ENCODE peak calls at places on chromosomes 1 and 21, in seven cellular contexts. B is SK-N-MC; T is stomach; O is A549; J is heart left ventricle; G is CD8-positive, alpha-beta T cell; U is pancreas. W is an unnamed sample.

GRCh38 chr1:89728381-89728780 is 92.5 kb upstream of the LRRC8D start:
- DNase-seq in T (no peak), B (no peak), J (no peak), O (no peak), U (no peak), G (no peak), W (no peak)

GRCh38 chr1:88998716-88999115 is 6.3 kb upstream of the KYAT3 start:
- DNase-seq in J (no peak), U (no peak), O (peak), T (no peak), B (peak), G (no peak), W (no peak)

GRCh38 chr1:236313412-236313811 is 31.7 kb upstream of the ERO1B start:
- DNase-seq in B (no peak), T (no peak), O (no peak), U (no peak), G (no peak), J (no peak), W (no peak)

GRCh38 chr1:223102797-223103533 is 40.1 kb downstream of the TLR5 start:
- DNase-seq in B (no peak), U (peak), T (peak), G (no peak), J (no peak), O (no peak), W (no peak)

GRCh38 chr1:160567858-160568682 is 11.2 kb downstream of the CD84 start:
- DNase-seq in G (peak), T (no peak), U (no peak), O (no peak), B (no peak), J (no peak), W (no peak)

GRCh38 chr1:207866471-207867135 is 44.3 kb downstream of the CD34 start:
- DNase-seq in B (no peak), J (no peak), U (no peak), T (no peak), O (no peak), G (no peak), W (peak)

GRCh38 chr1:155329980-155330598 is 9.4 kb downstream of the RUSC1 start:
- DNase-seq in T (no peak), B (no peak), J (no peak), U (no peak), G (peak), O (no peak), W (no peak)

GRCh38 chr1:235088907-235089306 is 39.7 kb downstream of the TOMM20 start:
- DNase-seq in J (no peak), O (no peak), U (no peak), B (no peak), G (no peak), T (no peak), W (no peak)

GRCh38 chr1:169585184-169585583 is 1.1 kb downstream of the F5 start:
- DNase-seq in O (no peak), G (no peak), U (no peak), T (no peak), J (no peak), B (no peak), W (no peak)

GRCh38 chr1:196160066-196160795 is 448.0 kb downstream of the KCNT2 start:
- DNase-seq in J (no peak), U (no peak), T (no peak), B (no peak), O (no peak), G (no peak), W (no peak)

GRCh38 chr1:190168116-190168515 is 309.5 kb downstream of the BRINP3 start:
- DNase-seq in J (no peak), T (no peak), U (no peak), B (no peak), G (no peak), O (peak), W (no peak)

GRCh38 chr1:78840447-78841251 is 165.9 kb downstream of the ADGRL4 start:
- DNase-seq in T (no peak), O (no peak), B (no peak), J (peak), G (no peak), U (no peak), W (peak)

GRCh38 chr1:25568090-25568833 is 24.9 kb downstream of the LDLRAP1 start:
- DNase-seq in J (peak), T (peak), O (no peak), U (no peak), G (no peak), B (no peak), W (peak)

GRCh38 chr1:33872681-33873080 is 8.8 kb downstream of the HMGB4 start:
- DNase-seq in G (no peak), U (no peak), T (no peak), O (no peak), B (no peak), J (no peak), W (no peak)

GRCh38 chr1:151492120-151492519 is 19.1 kb upstream of the CGN start:
- DNase-seq in T (no peak), G (no peak), J (no peak), O (no peak), U (no peak), B (no peak), W (no peak)

GRCh38 chr1:201675143-201675542 is 136.2 kb downstream of the NAV1 start:
- DNase-seq in B (no peak), U (no peak), J (peak), O (no peak), T (peak), G (no peak), W (no peak)

GRCh38 chr1:101139130-101139529 is 97.7 kb upstream of the S1PR1 start:
- DNase-seq in O (no peak), T (no peak), J (no peak), G (no peak), U (no peak), B (peak), W (no peak)

GRCh38 chr1:42420911-42421585 is 34.8 kb downstream of the ZMYND12 start:
- DNase-seq in U (peak), J (no peak), G (no peak), O (no peak), T (no peak), B (peak), W (peak)

GRCh38 chr1:53992085-53992874 is 25.7 kb downstream of the LDLRAD1 start:
- DNase-seq in J (no peak), B (no peak), T (no peak), U (no peak), O (no peak), G (no peak), W (no peak)

GRCh38 chr1:240515505-240515904 is 96.5 kb downstream of the GREM2 start:
- DNase-seq in J (no peak), B (no peak), O (no peak), U (no peak), T (no peak), G (no peak), W (no peak)

GRCh38 chr1:207966521-207966920 is 55.6 kb upstream of the CD34 start:
- DNase-seq in U (no peak), O (no peak), J (no peak), T (no peak), G (no peak), B (no peak), W (no peak)

GRCh38 chr1:1274931-1275431 is 1.3 kb upstream of the UBE2J2 start:
- DNase-seq in J (peak), T (no peak), G (no peak), U (no peak), O (no peak), B (no peak), W (no peak)
- H3K27ac ChIP-seq in J (no peak), T (no peak), G (no peak), U (no peak), O (no peak), B (no peak), W (no peak)

GRCh38 chr1:22142315-22143064 is 407 bp downstream of the WNT4 start:
- DNase-seq in U (peak), B (no peak), T (peak), J (no peak), O (peak), G (no peak), W (peak)
- H3K4me3 ChIP-seq in U (peak), B (no peak), T (peak), J (peak), O (peak), G (no peak), W (peak)

GRCh38 chr21:37658121-37658993 is 257.9 kb downstream of the KCNJ6 start:
- DNase-seq in G (no peak), J (no peak), U (no peak), T (no peak), B (no peak), O (no peak), W (no peak)
- H3K27ac ChIP-seq in G (no peak), J (no peak), U (peak), T (peak), B (no peak), O (peak), W (no peak)

GRCh38 chr21:44918581-44919033 is 2.1 kb downstream of the ITGB2 start:
- DNase-seq in U (no peak), T (no peak), G (no peak), B (no peak), O (no peak), J (no peak), W (no peak)

GRCh38 chr21:44919111-44919912 is 1.4 kb downstream of the ITGB2 start:
- DNase-seq in B (no peak), O (no peak), J (no peak), T (no peak), G (no peak), U (no peak), W (peak)

GRCh38 chr21:44916965-44917364 is 3.7 kb downstream of the ITGB2 start:
- DNase-seq in O (no peak), B (no peak), T (no peak), J (no peak), U (no peak), G (no peak), W (no peak)

GRCh38 chr21:44918107-44918470 is 2.6 kb downstream of the ITGB2 start:
- DNase-seq in U (no peak), B (no peak), J (no peak), T (no peak), O (no peak), G (no peak), W (no peak)

DNA sequence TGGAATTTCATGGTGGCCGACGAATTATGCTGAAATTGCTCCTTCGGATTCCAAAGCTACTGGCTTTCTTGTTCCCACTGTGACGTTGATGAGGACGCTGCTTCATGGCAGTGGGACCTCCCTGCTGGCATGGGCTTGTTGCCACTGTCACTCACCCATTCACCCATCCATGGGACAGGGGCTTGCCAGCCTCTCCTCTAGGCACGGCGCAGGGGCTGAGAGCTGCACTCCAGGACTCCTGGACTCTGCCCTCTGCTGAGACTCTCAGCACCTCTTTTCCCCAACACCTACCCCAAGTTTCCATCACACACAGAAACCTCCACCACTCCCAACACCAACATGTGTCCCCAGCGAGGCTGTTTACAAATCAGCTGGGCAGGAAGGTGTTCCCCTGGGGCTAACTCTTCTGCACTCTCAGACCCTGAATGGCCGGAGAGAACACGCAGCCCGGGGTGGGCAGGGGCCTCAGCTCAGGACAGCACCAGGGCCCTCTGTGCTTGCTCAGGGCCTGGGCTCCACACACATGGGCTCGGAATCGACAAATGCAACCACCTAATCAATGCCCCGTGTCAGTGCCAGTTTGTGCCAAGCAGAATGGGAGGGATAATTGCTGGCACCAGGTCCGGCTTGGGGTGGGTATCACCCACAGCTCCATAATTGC is 3.1 kb downstream of the ITGB2 start:
- DNase-seq in J (no peak), O (no peak), B (no peak), G (no peak), T (no peak), U (no peak), W (no peak)
- H3K4me3 ChIP-seq in J (no peak), O (no peak), B (no peak), G (peak), T (no peak), U (no peak), W (no peak)

GRCh38 chr1:230828421-230828820 is 39.9 kb downstream of the C1orf198 start:
- DNase-seq in G (peak), J (no peak), U (no peak), T (no peak), B (no peak), O (no peak), W (no peak)
- H3K27ac ChIP-seq in G (no peak), J (no peak), U (no peak), T (no peak), B (no peak), O (no peak), W (peak)

GRCh38 chr1:24141311-24141997 is 1.5 kb downstream of the IL22RA1 start:
- DNase-seq in O (no peak), G (no peak), J (no peak), B (no peak), U (peak), T (no peak), W (no peak)
- H3K4me3 ChIP-seq in O (no peak), G (no peak), J (no peak), B (no peak), U (peak), T (no peak), W (no peak)

GRCh38 chr1:233543338-233544255 is 70.3 kb upstream of the KCNK1 start:
- DNase-seq in J (no peak), T (no peak), G (no peak), O (peak), B (no peak), U (no peak), W (peak)

GRCh38 chr1:233544304-233544703 is 69.6 kb upstream of the KCNK1 start:
- DNase-seq in O (no peak), B (no peak), G (no peak), U (no peak), J (no peak), T (no peak), W (no peak)

GRCh38 chr1:233540788-233541187 is 73.1 kb upstream of the KCNK1 start:
- DNase-seq in O (no peak), B (no peak), G (no peak), J (no peak), T (no peak), U (no peak), W (no peak)
- H3K27ac ChIP-seq in O (no peak), B (no peak), G (no peak), J (no peak), T (no peak), U (no peak), W (no peak)

DNA sequence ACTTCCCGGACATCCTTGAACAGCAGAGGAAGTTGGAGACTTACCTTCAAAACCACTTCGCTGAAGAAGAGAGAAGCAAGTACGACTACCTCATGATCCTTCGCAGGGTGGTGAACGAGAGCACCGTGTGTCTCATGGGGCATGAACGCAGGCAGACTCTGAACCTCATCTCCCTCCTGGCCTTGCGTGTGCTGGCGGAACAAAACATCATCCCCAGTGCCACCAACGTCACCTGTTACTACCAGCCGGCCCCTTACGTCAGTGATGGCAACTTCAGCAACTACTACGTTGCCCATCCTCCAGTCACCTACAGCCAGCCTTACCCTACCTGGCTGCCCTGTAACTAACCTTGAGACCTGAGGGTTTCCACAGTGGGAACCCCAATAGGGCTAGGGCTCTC is 17.9 kb downstream of the TENT5C start:
- DNase-seq in G (peak), B (no peak), T (no peak), O (no peak), U (no peak), J (no peak), W (no peak)
- H3K4me3 ChIP-seq in G (no peak), B (no peak), T (no peak), O (no peak), U (no peak), J (no peak), W (no peak)

GRCh38 chr1:2089051-2089450 is 38.8 kb downstream of the PRKCZ start:
- DNase-seq in O (no peak), G (no peak), T (no peak), B (no peak), J (no peak), U (no peak), W (no peak)
- H3K27ac ChIP-seq in O (no peak), G (no peak), T (no peak), B (no peak), J (no peak), U (no peak), W (no peak)

W was measured in ovary.